ENCODE peak calls at places on chromosomes 13 and 19, in nine cellular contexts. One of them, this sample, is unnamed.

GRCh38 chr13:66353664-66354063 is 876.5 kb downstream of the PCDH9 start:
- DNase-seq in IMR-90: no peak
- DNase-seq in right lobe of liver: no peak
- DNase-seq in transverse colon: no peak
- DNase-seq in tibial nerve: no peak
- DNase-seq in Caco-2: no peak
- DNase-seq in HAP-1: no peak
- DNase-seq in GM23248: no peak
- DNase-seq in CD4-positive, CD25-positive, alpha-beta regulatory T cell: no peak
- DNase-seq in this sample: no peak

GRCh38 chr13:34025746-34026145 is 207.8 kb downstream of the RFC3 start:
- DNase-seq in IMR-90: peak; percentile 8
- DNase-seq in right lobe of liver: no peak
- DNase-seq in transverse colon: no peak
- DNase-seq in tibial nerve: no peak
- DNase-seq in GM23248: peak; percentile 56
- DNase-seq in HAP-1: no peak
- DNase-seq in Caco-2: no peak
- DNase-seq in CD4-positive, CD25-positive, alpha-beta regulatory T cell: no peak
- DNase-seq in this sample: no peak

GRCh38 chr19:35704218-35704617 is at the start of gene ZBTB32:
- DNase-seq in CD4-positive, CD25-positive, alpha-beta regulatory T cell: peak; percentile 20
- DNase-seq in HAP-1: no peak
- DNase-seq in GM23248: peak; percentile 74
- DNase-seq in transverse colon: peak; percentile 30
- DNase-seq in Caco-2: peak; percentile 23
- DNase-seq in right lobe of liver: no peak
- DNase-seq in tibial nerve: no peak
- DNase-seq in IMR-90: peak; percentile 61
- DNase-seq in this sample: no peak

GRCh38 chr13:110388141-110388943 is 81.3 kb downstream of the COL4A2 start:
- DNase-seq in transverse colon: peak; percentile 52
- DNase-seq in Caco-2: peak; percentile 38
- DNase-seq in tibial nerve: no peak
- DNase-seq in right lobe of liver: no peak
- DNase-seq in HAP-1: no peak
- DNase-seq in GM23248: peak; percentile 75
- DNase-seq in IMR-90: peak; percentile 83
- DNase-seq in CD4-positive, CD25-positive, alpha-beta regulatory T cell: no peak
- DNase-seq in this sample: no peak

GRCh38 chr13:87677334-87678234 is 6.4 kb downstream of the SLITRK5 start:
- DNase-seq in right lobe of liver: peak; percentile 41
- DNase-seq in transverse colon: peak; percentile 14
- DNase-seq in IMR-90: no peak
- DNase-seq in tibial nerve: no peak
- DNase-seq in GM23248: peak; percentile 8
- DNase-seq in CD4-positive, CD25-positive, alpha-beta regulatory T cell: peak; percentile 4
- DNase-seq in HAP-1: no peak
- DNase-seq in Caco-2: no peak
- DNase-seq in this sample: peak; percentile 71

GRCh38 chr19:17117250-17117789 is 41.7 kb downstream of the MYO9B start:
- DNase-seq in Caco-2: no peak
- DNase-seq in tibial nerve: no peak
- DNase-seq in HAP-1: no peak
- DNase-seq in IMR-90: no peak
- DNase-seq in right lobe of liver: no peak
- DNase-seq in transverse colon: no peak
- DNase-seq in CD4-positive, CD25-positive, alpha-beta regulatory T cell: no peak
- DNase-seq in GM23248: peak; percentile 28
- DNase-seq in this sample: no peak

GRCh38 chr13:40334031-40334430 is 332.4 kb downstream of the FOXO1 start:
- DNase-seq in IMR-90: no peak
- DNase-seq in transverse colon: no peak
- DNase-seq in Caco-2: no peak
- DNase-seq in tibial nerve: no peak
- DNase-seq in CD4-positive, CD25-positive, alpha-beta regulatory T cell: no peak
- DNase-seq in HAP-1: no peak
- DNase-seq in GM23248: no peak
- DNase-seq in right lobe of liver: no peak
- DNase-seq in this sample: no peak

GRCh38 chr13:92806215-92806614 is 420.4 kb upstream of the GPC6 start:
- DNase-seq in transverse colon: no peak
- DNase-seq in GM23248: peak; percentile 28
- DNase-seq in Caco-2: no peak
- DNase-seq in IMR-90: no peak
- DNase-seq in HAP-1: no peak
- DNase-seq in right lobe of liver: no peak
- DNase-seq in tibial nerve: no peak
- DNase-seq in CD4-positive, CD25-positive, alpha-beta regulatory T cell: peak; percentile 35
- DNase-seq in this sample: no peak

GRCh38 chr13:32969516-32969941 is 46.7 kb upstream of the KL start:
- DNase-seq in CD4-positive, CD25-positive, alpha-beta regulatory T cell: no peak
- DNase-seq in HAP-1: no peak
- DNase-seq in transverse colon: no peak
- DNase-seq in IMR-90: peak; percentile 55
- DNase-seq in right lobe of liver: no peak
- DNase-seq in tibial nerve: no peak
- DNase-seq in GM23248: peak; percentile 82
- DNase-seq in Caco-2: no peak
- DNase-seq in this sample: no peak

GRCh38 chr13:41199061-41199460 is 4.7 kb upstream of the KBTBD7 start:
- DNase-seq in GM23248: no peak
- DNase-seq in HAP-1: no peak
- DNase-seq in tibial nerve: no peak
- DNase-seq in CD4-positive, CD25-positive, alpha-beta regulatory T cell: peak; percentile 13
- DNase-seq in right lobe of liver: no peak
- DNase-seq in transverse colon: no peak
- DNase-seq in Caco-2: no peak
- DNase-seq in IMR-90: no peak
- DNase-seq in this sample: no peak

GRCh38 chr13:29411493-29411892 is 184.0 kb downstream of the SLC7A1 start:
- DNase-seq in GM23248: peak; percentile 26
- DNase-seq in tibial nerve: no peak
- DNase-seq in transverse colon: no peak
- DNase-seq in Caco-2: no peak
- DNase-seq in CD4-positive, CD25-positive, alpha-beta regulatory T cell: peak; percentile 11
- DNase-seq in HAP-1: no peak
- DNase-seq in IMR-90: no peak
- DNase-seq in right lobe of liver: no peak
- DNase-seq in this sample: no peak

GRCh38 chr13:112726018-112726767 is 36.4 kb downstream of the ATP11A start:
- DNase-seq in Caco-2: no peak
- DNase-seq in transverse colon: no peak
- DNase-seq in tibial nerve: no peak
- DNase-seq in right lobe of liver: peak; percentile 38
- DNase-seq in GM23248: no peak
- DNase-seq in HAP-1: no peak
- DNase-seq in CD4-positive, CD25-positive, alpha-beta regulatory T cell: no peak
- DNase-seq in IMR-90: no peak
- DNase-seq in this sample: peak; percentile 58

GRCh38 chr13:48866204-48866603 is 109.5 kb upstream of the FNDC3A start:
- DNase-seq in tibial nerve: no peak
- DNase-seq in right lobe of liver: no peak
- DNase-seq in CD4-positive, CD25-positive, alpha-beta regulatory T cell: no peak
- DNase-seq in IMR-90: no peak
- DNase-seq in transverse colon: no peak
- DNase-seq in Caco-2: no peak
- DNase-seq in GM23248: no peak
- DNase-seq in HAP-1: no peak
- DNase-seq in this sample: no peak

GRCh38 chr13:22040810-22041364 is 370.0 kb downstream of the FGF9 start:
- DNase-seq in right lobe of liver: no peak
- DNase-seq in Caco-2: peak; percentile 75
- DNase-seq in IMR-90: no peak
- DNase-seq in GM23248: no peak
- DNase-seq in HAP-1: no peak
- DNase-seq in tibial nerve: no peak
- DNase-seq in transverse colon: no peak
- DNase-seq in CD4-positive, CD25-positive, alpha-beta regulatory T cell: no peak
- DNase-seq in this sample: no peak

GRCh38 chr19:46297700-46298476 is 1.0 kb downstream of the HIF3A start:
- DNase-seq in tibial nerve: peak; percentile 54
- DNase-seq in right lobe of liver: peak; percentile 65
- DNase-seq in IMR-90: no peak
- DNase-seq in transverse colon: peak; percentile 69
- DNase-seq in HAP-1: no peak
- DNase-seq in Caco-2: no peak
- DNase-seq in CD4-positive, CD25-positive, alpha-beta regulatory T cell: no peak
- DNase-seq in GM23248: no peak
- DNase-seq in this sample: peak; percentile 82

GRCh38 chr13:112444001-112444311 is 67.8 kb downstream of the SPACA7 start:
- DNase-seq in GM23248: peak; percentile 71
- DNase-seq in HAP-1: peak; percentile 85
- DNase-seq in CD4-positive, CD25-positive, alpha-beta regulatory T cell: peak; percentile 44
- DNase-seq in Caco-2: peak; percentile 89
- DNase-seq in transverse colon: peak; percentile 71
- DNase-seq in IMR-90: peak; percentile 42
- DNase-seq in tibial nerve: no peak
- DNase-seq in right lobe of liver: peak; percentile 74
- DNase-seq in this sample: peak; percentile 82

GRCh38 chr19:35204799-35205732 is 23.5 kb downstream of the FAM187B start:
- DNase-seq in GM23248: no peak
- DNase-seq in IMR-90: no peak
- DNase-seq in Caco-2: no peak
- DNase-seq in HAP-1: no peak
- DNase-seq in transverse colon: peak; percentile 58
- DNase-seq in tibial nerve: no peak
- DNase-seq in CD4-positive, CD25-positive, alpha-beta regulatory T cell: peak; percentile 59
- DNase-seq in right lobe of liver: peak; percentile 42
- DNase-seq in this sample: no peak

GRCh38 chr13:98103942-98104880 is 38.7 kb upstream of the FARP1 start:
- DNase-seq in tibial nerve: no peak
- DNase-seq in right lobe of liver: no peak
- DNase-seq in GM23248: peak; percentile 46
- DNase-seq in IMR-90: peak; percentile 43
- DNase-seq in CD4-positive, CD25-positive, alpha-beta regulatory T cell: no peak
- DNase-seq in Caco-2: peak; percentile 36
- DNase-seq in transverse colon: no peak
- DNase-seq in HAP-1: no peak
- DNase-seq in this sample: no peak

GRCh38 chr19:49988433-49988832 is 27.5 kb upstream of the SIGLEC11 start:
- DNase-seq in HAP-1: no peak
- DNase-seq in transverse colon: no peak
- DNase-seq in right lobe of liver: no peak
- DNase-seq in IMR-90: peak; percentile 83
- DNase-seq in GM23248: peak; percentile 80
- DNase-seq in CD4-positive, CD25-positive, alpha-beta regulatory T cell: no peak
- DNase-seq in tibial nerve: no peak
- DNase-seq in Caco-2: no peak
- DNase-seq in this sample: no peak

GRCh38 chr13:74465279-74465678 is 331.1 kb upstream of the KLF12 start:
- DNase-seq in IMR-90: no peak
- DNase-seq in Caco-2: no peak
- DNase-seq in CD4-positive, CD25-positive, alpha-beta regulatory T cell: no peak
- DNase-seq in tibial nerve: no peak
- DNase-seq in right lobe of liver: no peak
- DNase-seq in GM23248: no peak
- DNase-seq in HAP-1: no peak
- DNase-seq in transverse colon: no peak
- DNase-seq in this sample: no peak

GRCh38 chr13:99265823-99266426 is 7.7 kb upstream of the GPR18 start:
- DNase-seq in GM23248: peak; percentile 72
- DNase-seq in right lobe of liver: no peak
- DNase-seq in Caco-2: peak; percentile 47
- DNase-seq in HAP-1: peak; percentile 30
- DNase-seq in transverse colon: no peak
- DNase-seq in CD4-positive, CD25-positive, alpha-beta regulatory T cell: peak; percentile 71
- DNase-seq in IMR-90: peak; percentile 63
- DNase-seq in tibial nerve: no peak
- DNase-seq in this sample: no peak
- H3K4me1 ChIP-seq in GM23248: no peaks in the 10 kb centered on the region
- H3K4me1 ChIP-seq in right lobe of liver: peaks cover 4% of the 10 kb centered on the region
- H3K4me1 ChIP-seq in Caco-2: no peaks in the 10 kb centered on the region
- H3K4me1 ChIP-seq in HAP-1: no peaks in the 10 kb centered on the region
- H3K4me1 ChIP-seq in transverse colon: peaks cover 3% of the 10 kb centered on the region
- H3K4me1 ChIP-seq in CD4-positive, CD25-positive, alpha-beta regulatory T cell: peaks cover 27% of the 10 kb centered on the region
- H3K4me1 ChIP-seq in IMR-90: no peaks in the 10 kb centered on the region
- H3K4me1 ChIP-seq in tibial nerve: no peaks in the 10 kb centered on the region
- H3K4me1 ChIP-seq in this sample: no peaks in the 10 kb centered on the region

GRCh38 chr19:21835810-21836444 is at the start of gene ZNF43:
- DNase-seq in IMR-90: peak; percentile 91
- DNase-seq in HAP-1: no peak
- DNase-seq in right lobe of liver: peak; percentile 88
- DNase-seq in Caco-2: no peak
- DNase-seq in transverse colon: peak; percentile 97
- DNase-seq in GM23248: peak; percentile 96
- DNase-seq in CD4-positive, CD25-positive, alpha-beta regulatory T cell: peak; percentile 96
- DNase-seq in tibial nerve: peak; percentile 96
- DNase-seq in this sample: peak; percentile 96
- H3K36me3 ChIP-seq in IMR-90: peaks cover 10% of the 10 kb centered on the region
- H3K36me3 ChIP-seq in HAP-1: no peaks in the 10 kb centered on the region
- H3K36me3 ChIP-seq in right lobe of liver: no peaks in the 10 kb centered on the region
- H3K36me3 ChIP-seq in Caco-2: no peaks in the 10 kb centered on the region
- H3K36me3 ChIP-seq in transverse colon: peaks cover 3% of the 10 kb centered on the region
- H3K36me3 ChIP-seq in GM23248: peaks cover 5% of the 10 kb centered on the region
- H3K36me3 ChIP-seq in CD4-positive, CD25-positive, alpha-beta regulatory T cell: peaks cover 14% of the 10 kb centered on the region
- H3K36me3 ChIP-seq in tibial nerve: peaks cover 46% of the 10 kb centered on the region
- H3K36me3 ChIP-seq in this sample: peaks cover 5% of the 10 kb centered on the region

GRCh38 chr19:28614634-28615545 is 598.1 kb downstream of the UQCRFS1 start:
- DNase-seq in CD4-positive, CD25-positive, alpha-beta regulatory T cell: no peak
- DNase-seq in IMR-90: no peak
- DNase-seq in tibial nerve: no peak
- DNase-seq in Caco-2: no peak
- DNase-seq in right lobe of liver: no peak
- DNase-seq in GM23248: no peak
- DNase-seq in HAP-1: no peak
- DNase-seq in transverse colon: no peak
- DNase-seq in this sample: no peak
- H3K27me3 ChIP-seq in CD4-positive, CD25-positive, alpha-beta regulatory T cell: no peaks in the 10 kb centered on the region
- H3K27me3 ChIP-seq in IMR-90: no peaks in the 10 kb centered on the region
- H3K27me3 ChIP-seq in tibial nerve: no peaks in the 10 kb centered on the region
- H3K27me3 ChIP-seq in Caco-2: no peaks in the 10 kb centered on the region
- H3K27me3 ChIP-seq in right lobe of liver: no peaks in the 10 kb centered on the region
- H3K27me3 ChIP-seq in GM23248: no peaks in the 10 kb centered on the region
- H3K27me3 ChIP-seq in HAP-1: no peaks in the 10 kb centered on the region
- H3K27me3 ChIP-seq in transverse colon: no peaks in the 10 kb centered on the region
- H3K27me3 ChIP-seq in this sample: no peaks in the 10 kb centered on the region

DNA sequence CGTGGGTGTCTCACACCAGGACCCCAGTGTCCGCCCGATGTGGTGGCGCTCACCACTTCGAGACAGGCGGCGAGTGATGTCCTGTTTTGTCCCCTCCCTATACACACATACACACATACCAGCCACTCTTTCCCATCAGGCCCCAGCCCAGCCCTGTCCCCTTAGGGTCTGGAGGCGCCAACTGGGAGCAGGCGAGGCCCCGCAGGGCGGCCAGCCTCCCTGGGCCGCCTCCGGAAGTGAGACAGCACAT is 38.1 kb upstream of the NANOS3 start:
- DNase-seq in transverse colon: no peak
- DNase-seq in CD4-positive, CD25-positive, alpha-beta regulatory T cell: no peak
- DNase-seq in GM23248: no peak
- DNase-seq in Caco-2: no peak
- DNase-seq in HAP-1: no peak
- DNase-seq in right lobe of liver: no peak
- DNase-seq in IMR-90: no peak
- DNase-seq in tibial nerve: no peak
- DNase-seq in this sample: no peak
- H3K4me1 ChIP-seq in transverse colon: peaks cover 53% of the 10 kb centered on the region
- H3K4me1 ChIP-seq in CD4-positive, CD25-positive, alpha-beta regulatory T cell: peaks cover 84% of the 10 kb centered on the region
- H3K4me1 ChIP-seq in GM23248: peaks cover 50% of the 10 kb centered on the region
- H3K4me1 ChIP-seq in Caco-2: peaks cover 27% of the 10 kb centered on the region
- H3K4me1 ChIP-seq in HAP-1: peaks cover 24% of the 10 kb centered on the region
- H3K4me1 ChIP-seq in right lobe of liver: no peaks in the 10 kb centered on the region
- H3K4me1 ChIP-seq in IMR-90: peaks cover 40% of the 10 kb centered on the region
- H3K4me1 ChIP-seq in tibial nerve: no peaks in the 10 kb centered on the region
- H3K4me1 ChIP-seq in this sample: peaks cover 64% of the 10 kb centered on the region

GRCh38 chr19:19285723-19286122 is 12.6 kb upstream of the TM6SF2 start:
- DNase-seq in tibial nerve: no peak
- DNase-seq in Caco-2: no peak
- DNase-seq in IMR-90: no peak
- DNase-seq in right lobe of liver: no peak
- DNase-seq in transverse colon: no peak
- DNase-seq in GM23248: no peak
- DNase-seq in HAP-1: no peak
- DNase-seq in CD4-positive, CD25-positive, alpha-beta regulatory T cell: no peak
- DNase-seq in this sample: no peak
- H3K36me3 ChIP-seq in tibial nerve: peaks cover 99% of the 10 kb centered on the region
- H3K36me3 ChIP-seq in Caco-2: no peaks in the 10 kb centered on the region
- H3K36me3 ChIP-seq in IMR-90: peaks cover 41% of the 10 kb centered on the region
- H3K36me3 ChIP-seq in right lobe of liver: peaks cover 4% of the 10 kb centered on the region
- H3K36me3 ChIP-seq in transverse colon: peaks cover 14% of the 10 kb centered on the region
- H3K36me3 ChIP-seq in GM23248: peaks cover 7% of the 10 kb centered on the region
- H3K36me3 ChIP-seq in HAP-1: peaks cover 40% of the 10 kb centered on the region
- H3K36me3 ChIP-seq in CD4-positive, CD25-positive, alpha-beta regulatory T cell: peaks cover 56% of the 10 kb centered on the region
- H3K36me3 ChIP-seq in this sample: peaks cover 55% of the 10 kb centered on the region